ENCODE peak calls at places on chromosomes 11 and 22, in six cellular contexts. F, C, O, J, X and M are unnamed samples.
A peak's percentile ranks its signal among the peaks of the same experiment; 100 is the strongest.

GRCh38 chr11:31813961-31814868 is 3.1 kb upstream of the PAX6 start:
- DNase-seq in O (no peak), X (no peak), F (peak; percentile 30), J (no peak), C (no peak), M (no peak)

GRCh38 chr11:123083623-123084029 is 21.7 kb upstream of the HSPA8 start:
- DNase-seq in C (peak; percentile 96), O (no peak), J (peak; percentile 95), X (peak; percentile 73), F (no peak), M (no peak)

GRCh38 chr11:43919852-43920597 is 22.4 kb upstream of the C11orf96 start:
- DNase-seq in F (no peak), X (no peak), O (no peak), J (no peak), C (no peak), M (no peak)

GRCh38 chr11:46918087-46918751 is at the start of gene LRP4:
- DNase-seq in X (no peak), C (peak; percentile 57), F (peak; percentile 86), O (no peak), J (no peak), M (no peak)

GRCh38 chr11:22478169-22478568 is 140.0 kb downstream of the SLC17A6 start:
- DNase-seq in X (no peak), C (no peak), O (no peak), J (no peak), F (no peak), M (no peak)

GRCh38 chr11:74490945-74491344 is 2.6 kb downstream of the LIPT2 start:
- DNase-seq in C (no peak), O (no peak), X (no peak), J (no peak), F (no peak), M (no peak)

GRCh38 chr11:107752954-107753822 is 41.3 kb upstream of the SLN start:
- DNase-seq in X (no peak), O (no peak), F (no peak), J (no peak), C (no peak), M (no peak)

GRCh38 chr11:73463359-73463758 is 87.2 kb downstream of the RELT start:
- DNase-seq in J (no peak), O (no peak), F (no peak), C (peak; percentile 40), X (no peak), M (no peak)

GRCh38 chr11:14249121-14249963 is 109.6 kb downstream of the RRAS2 start:
- DNase-seq in J (no peak), C (peak; percentile 68), F (peak; percentile 75), X (no peak), O (peak; percentile 58), M (no peak)

GRCh38 chr11:95338430-95338991 is 107.5 kb upstream of the SESN3 start:
- DNase-seq in F (no peak), O (no peak), J (no peak), X (peak; percentile 66), C (no peak), M (no peak)

GRCh38 chr11:10087621-10088225 is 206.3 kb downstream of the SBF2 start:
- DNase-seq in J (no peak), X (no peak), O (no peak), C (no peak), F (no peak), M (no peak)

GRCh38 chr22:49333206-49333605 is 494.5 kb downstream of the BRD1 start:
- DNase-seq in X (no peak), C (no peak), F (no peak), J (no peak), O (no peak), M (no peak)

GRCh38 chr11:88275636-88276035 is 61.9 kb downstream of the CTSC start:
- DNase-seq in C (no peak), O (no peak), J (no peak), X (no peak), F (no peak), M (no peak)

GRCh38 chr11:2778630-2779498 is 79.1 kb upstream of the KCNQ1OT1 start:
- DNase-seq in C (no peak), O (no peak), X (peak; percentile 65), J (peak; percentile 36), F (no peak), M (no peak)

GRCh38 chr11:12602421-12602820 is 71.8 kb upstream of the TEAD1 start:
- DNase-seq in F (no peak), X (no peak), J (no peak), O (no peak), C (peak; percentile 21), M (no peak)